ENCODE peak calls at places on chromosomes 5 and 9, in nine cellular contexts. One of them, this sample, is unnamed.

GRCh38 chr9:115191667-115192066 is 73.7 kb upstream of the TNC start:
- DNase-seq in CD4-positive, alpha-beta T cell: no peak
- DNase-seq in HEK293T: no peak
- DNase-seq in RWPE1: no peak
- DNase-seq in SW480: no peak
- DNase-seq in GM20000: no peak
- DNase-seq in GM12864: no peak
- DNase-seq in omental fat pad: no peak
- DNase-seq in AG04450: no peak
- DNase-seq in this sample: no peak

GRCh38 chr9:111715471-111715870 is 54.1 kb downstream of the GNG10 start:
- DNase-seq in CD4-positive, alpha-beta T cell: no peak
- DNase-seq in HEK293T: no peak
- DNase-seq in RWPE1: no peak
- DNase-seq in SW480: no peak
- DNase-seq in GM20000: no peak
- DNase-seq in GM12864: no peak
- DNase-seq in omental fat pad: no peak
- DNase-seq in AG04450: no peak
- DNase-seq in this sample: no peak

GRCh38 chr5:87139795-87140194 is 127.9 kb upstream of the RASA1 start:
- DNase-seq in CD4-positive, alpha-beta T cell: no peak
- DNase-seq in HEK293T: no peak
- DNase-seq in RWPE1: no peak
- DNase-seq in SW480: no peak
- DNase-seq in GM20000: no peak
- DNase-seq in GM12864: no peak
- DNase-seq in omental fat pad: no peak
- DNase-seq in AG04450: no peak
- DNase-seq in this sample: peak

GRCh38 chr9:124257865-124258764 is at the start of gene NEK6:
- DNase-seq in CD4-positive, alpha-beta T cell: no peak
- DNase-seq in HEK293T: peak
- DNase-seq in RWPE1: no peak
- DNase-seq in SW480: peak
- DNase-seq in GM20000: peak
- DNase-seq in GM12864: no peak
- DNase-seq in omental fat pad: peak
- DNase-seq in AG04450: no peak
- DNase-seq in this sample: no peak

GRCh38 chr5:44426944-44427343 is 37.7 kb upstream of the FGF10 start:
- DNase-seq in CD4-positive, alpha-beta T cell: no peak
- DNase-seq in HEK293T: no peak
- DNase-seq in RWPE1: no peak
- DNase-seq in SW480: no peak
- DNase-seq in GM20000: no peak
- DNase-seq in GM12864: no peak
- DNase-seq in omental fat pad: no peak
- DNase-seq in AG04450: no peak
- DNase-seq in this sample: no peak

GRCh38 chr9:81225586-81225985 is 463.8 kb downstream of the TLE1 start:
- DNase-seq in CD4-positive, alpha-beta T cell: no peak
- DNase-seq in HEK293T: no peak
- DNase-seq in RWPE1: peak
- DNase-seq in SW480: no peak
- DNase-seq in GM20000: no peak
- DNase-seq in GM12864: no peak
- DNase-seq in omental fat pad: no peak
- DNase-seq in AG04450: no peak
- DNase-seq in this sample: no peak

GRCh38 chr9:130215341-130216119 is 43.3 kb downstream of the NCS1 start:
- DNase-seq in CD4-positive, alpha-beta T cell: no peak
- DNase-seq in HEK293T: no peak
- DNase-seq in RWPE1: no peak
- DNase-seq in SW480: no peak
- DNase-seq in GM20000: no peak
- DNase-seq in GM12864: no peak
- DNase-seq in omental fat pad: no peak
- DNase-seq in AG04450: no peak
- DNase-seq in this sample: no peak

GRCh38 chr9:396397-396796 is 181.7 kb downstream of the DOCK8 start:
- DNase-seq in CD4-positive, alpha-beta T cell: no peak
- DNase-seq in HEK293T: no peak
- DNase-seq in RWPE1: no peak
- DNase-seq in SW480: no peak
- DNase-seq in GM20000: no peak
- DNase-seq in GM12864: no peak
- DNase-seq in omental fat pad: no peak
- DNase-seq in AG04450: no peak
- DNase-seq in this sample: no peak

GRCh38 chr5:82719368-82719767 is 357.8 kb downstream of the TMEM167A start:
- DNase-seq in CD4-positive, alpha-beta T cell: no peak
- DNase-seq in HEK293T: no peak
- DNase-seq in RWPE1: no peak
- DNase-seq in SW480: peak
- DNase-seq in GM20000: peak
- DNase-seq in GM12864: no peak
- DNase-seq in omental fat pad: no peak
- DNase-seq in AG04450: no peak
- DNase-seq in this sample: no peak

GRCh38 chr5:93275376-93275775 is 305.6 kb downstream of the NR2F1-AS1 start:
- DNase-seq in CD4-positive, alpha-beta T cell: no peak
- DNase-seq in HEK293T: no peak
- DNase-seq in RWPE1: no peak
- DNase-seq in SW480: no peak
- DNase-seq in GM20000: no peak
- DNase-seq in GM12864: no peak
- DNase-seq in omental fat pad: no peak
- DNase-seq in AG04450: no peak
- DNase-seq in this sample: no peak

GRCh38 chr5:14551211-14551610 is 30.4 kb upstream of the OTULINL start:
- DNase-seq in CD4-positive, alpha-beta T cell: no peak
- DNase-seq in HEK293T: no peak
- DNase-seq in RWPE1: no peak
- DNase-seq in SW480: no peak
- DNase-seq in GM20000: no peak
- DNase-seq in GM12864: no peak
- DNase-seq in omental fat pad: no peak
- DNase-seq in AG04450: no peak
- DNase-seq in this sample: no peak

GRCh38 chr9:38392235-38393127 is at the start of gene ALDH1B1:
- DNase-seq in CD4-positive, alpha-beta T cell: peak
- DNase-seq in HEK293T: peak
- DNase-seq in RWPE1: peak
- DNase-seq in SW480: peak
- DNase-seq in GM20000: peak
- DNase-seq in GM12864: peak
- DNase-seq in omental fat pad: peak
- DNase-seq in AG04450: peak
- DNase-seq in this sample: peak

GRCh38 chr5:138873096-138873885 is 1.8 kb downstream of the LRRTM2 start:
- DNase-seq in CD4-positive, alpha-beta T cell: no peak
- DNase-seq in HEK293T: no peak
- DNase-seq in RWPE1: no peak
- DNase-seq in SW480: peak
- DNase-seq in GM20000: no peak
- DNase-seq in GM12864: no peak
- DNase-seq in omental fat pad: no peak
- DNase-seq in AG04450: no peak
- DNase-seq in this sample: no peak

GRCh38 chr9:77475641-77476473 is 172.3 kb downstream of the GNA14 start:
- DNase-seq in CD4-positive, alpha-beta T cell: peak
- DNase-seq in HEK293T: no peak
- DNase-seq in RWPE1: no peak
- DNase-seq in SW480: no peak
- DNase-seq in GM20000: peak
- DNase-seq in GM12864: no peak
- DNase-seq in omental fat pad: no peak
- DNase-seq in AG04450: no peak
- DNase-seq in this sample: no peak

This sample was measured in RPMI8226.